ENCODE peak calls at places on chromosomes 11 and 22, in six cellular contexts. J is gastrocnemius medialis, P is NB4, O is uterus, D is lower leg skin, R is body of pancreas. Z is an unnamed sample.

GRCh38 chr11:63931876-63932275 is 6.9 kb upstream of the NAA40 start:
- DNase-seq in P (no peak), D (no peak), O (no peak), J (no peak), R (no peak), Z (no peak)

GRCh38 chr11:69711824-69712801 is 8.3 kb upstream of the FGF19 start:
- DNase-seq in P (peak; percentile 78), O (no peak), R (no peak), J (no peak), D (no peak), Z (no peak)

GRCh38 chr11:83736689-83737088 is 450.5 kb upstream of the CCDC90B start:
- DNase-seq in J (no peak), O (no peak), P (no peak), R (no peak), D (no peak), Z (no peak)

GRCh38 chr11:104134760-104135159 is 29.2 kb downstream of the PDGFD start:
- DNase-seq in D (no peak), R (no peak), J (no peak), O (no peak), P (no peak), Z (no peak)

GRCh38 chr11:75827562-75827961 is 12.6 kb downstream of the UVRAG start:
- DNase-seq in J (no peak), P (no peak), O (no peak), R (no peak), D (no peak), Z (no peak)

GRCh38 chr22:45472426-45472825 is 30.3 kb upstream of the FBLN1 start:
- DNase-seq in O (no peak), J (no peak), D (no peak), R (no peak), P (no peak), Z (no peak)

GRCh38 chr11:6411594-6412031 is 7.3 kb downstream of the APBB1 start:
- DNase-seq in R (no peak), J (no peak), P (no peak), D (peak; percentile 73), O (no peak), Z (no peak)

GRCh38 chr11:65649656-65650546 is 12.0 kb downstream of the SIPA1 start:
- DNase-seq in J (no peak), R (no peak), P (no peak), O (no peak), D (no peak), Z (no peak)

GRCh38 chr11:27471588-27472397 is 797 bp downstream of the LGR4 start:
- DNase-seq in R (peak; percentile 64), O (peak; percentile 31), J (peak; percentile 34), P (peak; percentile 79), D (peak; percentile 89), Z (peak; percentile 54)

GRCh38 chr11:15826008-15826650 is 530.2 kb downstream of the SOX6 start:
- DNase-seq in O (no peak), J (no peak), D (no peak), P (no peak), R (no peak), Z (no peak)

GRCh38 chr11:46367244-46367915 is 14.1 kb upstream of the MDK start:
- DNase-seq in P (peak; percentile 74), O (peak; percentile 72), J (peak; percentile 66), R (peak; percentile 71), D (no peak), Z (peak; percentile 72)

GRCh38 chr11:109940816-109941215 is 152.4 kb upstream of the ZC3H12C start:
- DNase-seq in D (no peak), P (no peak), J (no peak), R (no peak), O (no peak), Z (no peak)

GRCh38 chr11:33590471-33590870 is 110.2 kb downstream of the C11orf91 start:
- DNase-seq in J (no peak), R (no peak), D (no peak), O (no peak), P (no peak), Z (no peak)

GRCh38 chr11:2196970-2197770 is 25.6 kb upstream of the TH start:
- DNase-seq in J (peak; percentile 24), P (peak; percentile 81), O (peak; percentile 83), D (peak; percentile 94), R (peak; percentile 81), Z (peak; percentile 83)

GRCh38 chr11:130999992-131000770 is 83.9 kb upstream of the SNX19 start:
- DNase-seq in P (no peak), D (no peak), R (no peak), J (no peak), O (no peak), Z (no peak)

GRCh38 chr11:34065505-34066203 is 14.1 kb downstream of the CAPRIN1 start:
- DNase-seq in J (no peak), P (no peak), O (no peak), D (no peak), R (no peak), Z (no peak)

GRCh38 chr11:33257897-33258630 is 883 bp downstream of the HIPK3 start:
- DNase-seq in O (peak; percentile 95), D (peak; percentile 97), J (peak; percentile 86), R (peak; percentile 87), P (peak; percentile 93), Z (peak; percentile 84)

GRCh38 chr22:43392385-43392989 is 19.3 kb upstream of the MPPED1 start:
- DNase-seq in D (no peak), P (no peak), J (no peak), R (no peak), O (no peak), Z (no peak)

GRCh38 chr11:117930668-117931330 is 1.6 kb upstream of the TMPRSS13 start:
- DNase-seq in J (no peak), R (no peak), P (no peak), D (peak; percentile 76), O (no peak), Z (no peak)

GRCh38 chr11:26994579-26995210 is 783 bp downstream of the FIBIN start:
- DNase-seq in D (peak; percentile 82), O (peak; percentile 34), R (peak; percentile 15), J (peak; percentile 15), P (no peak), Z (no peak)

GRCh38 chr11:131760191-131760951 is 390.0 kb downstream of the NTM start:
- DNase-seq in O (no peak), P (peak; percentile 33), D (no peak), J (no peak), R (no peak), Z (no peak)

GRCh38 chr11:118115048-118115447 is 28.3 kb upstream of the SMIM35 start:
- DNase-seq in R (no peak), O (no peak), P (no peak), J (no peak), D (no peak), Z (no peak)

GRCh38 chr11:93541884-93542752 is 1.1 kb downstream of the SMCO4 start:
- DNase-seq in J (peak; percentile 23), O (peak; percentile 30), D (peak; percentile 91), P (peak; percentile 88), R (peak; percentile 51), Z (peak; percentile 67)

GRCh38 chr11:10246991-10247390 is 47.0 kb downstream of the SBF2 start:
- DNase-seq in J (no peak), O (no peak), D (no peak), R (no peak), P (no peak), Z (no peak)

GRCh38 chr11:1554981-1555712 is 16.9 kb downstream of the DUSP8 start:
- DNase-seq in R (no peak), D (no peak), P (no peak), O (no peak), J (no peak), Z (no peak)

GRCh38 chr22:41915783-41916493 is 1.1 kb upstream of the SHISA8 start:
- DNase-seq in O (no peak), R (no peak), J (no peak), D (no peak), P (no peak), Z (no peak)
- TF ChIP-seq POLR2A in O (no peak), R (no peak), J (no peak), D (no peak), P (no peak), Z (no peak)

DNA sequence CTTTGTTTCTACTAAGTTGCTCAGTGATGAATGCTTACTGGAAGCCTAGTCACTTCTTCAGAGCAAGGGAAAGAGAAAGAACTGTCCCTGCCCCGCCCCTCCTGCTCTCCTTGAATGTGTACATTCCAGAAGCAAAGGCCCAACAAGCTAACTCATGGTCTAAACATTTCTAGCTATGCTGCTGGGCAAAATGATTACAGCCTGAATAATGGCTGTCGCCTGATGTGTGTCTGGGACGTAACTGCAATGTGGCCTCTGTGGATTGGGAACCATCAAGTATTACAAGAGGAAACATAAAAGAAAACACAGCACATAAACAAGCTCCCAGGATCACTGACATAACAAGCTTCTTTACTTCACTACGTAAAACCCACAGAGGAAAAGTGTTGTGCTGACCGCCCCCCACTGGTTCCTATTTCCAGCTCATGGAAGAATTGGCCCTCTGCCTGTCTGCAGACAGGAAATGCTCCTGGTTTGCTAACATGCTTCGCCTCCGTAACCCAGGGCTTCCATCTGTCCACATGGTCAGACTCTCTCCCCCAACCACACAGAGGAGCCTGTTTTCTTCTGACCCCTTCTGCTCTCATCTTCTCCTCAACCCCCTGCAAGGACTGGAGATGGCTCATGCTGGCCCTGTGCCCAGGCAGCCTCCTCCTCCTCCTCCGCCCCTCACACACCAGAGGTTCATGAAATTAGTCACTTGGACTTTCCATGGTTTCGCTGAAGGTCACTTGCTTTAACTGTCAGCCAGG is 187.2 kb downstream of the MAML2 start:
- DNase-seq in R (peak; percentile 35), P (peak; percentile 95), J (peak; percentile 69), O (peak; percentile 71), D (peak; percentile 90), Z (peak; percentile 61)
- TF ChIP-seq CTCF in R (no peak), P (peak; percentile 45), J (no peak), O (peak; percentile 32), D (no peak), Z (no peak)

DNA sequence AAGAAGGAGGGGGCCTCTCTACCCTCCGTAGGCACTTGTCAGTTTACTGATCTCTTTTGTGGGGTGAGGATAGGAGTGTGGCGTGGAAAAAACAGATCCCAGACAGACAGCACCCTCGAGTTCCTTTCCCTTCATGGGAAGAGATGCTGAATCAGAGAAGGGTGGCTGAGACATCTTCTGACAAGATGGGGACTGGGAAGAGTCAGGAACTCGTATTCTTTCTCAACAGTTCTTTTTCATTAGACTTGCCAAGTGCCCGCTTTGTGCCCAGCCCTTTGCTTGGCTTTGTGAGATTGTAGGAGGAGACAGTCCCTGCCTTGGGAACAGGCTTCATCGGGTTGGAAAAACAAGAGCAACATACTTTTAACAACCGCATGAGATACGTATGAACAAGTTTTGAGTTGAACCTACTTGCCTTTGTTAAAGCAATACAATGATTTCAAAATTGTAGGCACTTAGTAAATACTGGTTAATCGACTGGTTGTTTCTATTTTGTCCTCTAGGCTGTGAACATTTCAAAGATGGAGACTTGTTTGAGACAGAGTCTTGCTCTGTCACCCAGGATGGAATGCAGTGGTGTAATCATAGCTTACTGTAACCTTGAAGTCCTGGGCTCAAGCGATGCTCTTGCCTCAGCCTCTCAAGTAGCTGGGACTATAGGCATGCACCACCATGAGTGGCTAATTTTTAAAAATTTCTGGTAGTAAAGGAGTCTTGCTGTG is 1.1 kb downstream of the RRM1 start:
- DNase-seq in P (peak; percentile 46), R (no peak), O (no peak), J (no peak), D (peak; percentile 80), Z (no peak)
- TF ChIP-seq POLR2A in P (no peak), R (no peak), O (no peak), J (no peak), D (no peak), Z (no peak)

DNA sequence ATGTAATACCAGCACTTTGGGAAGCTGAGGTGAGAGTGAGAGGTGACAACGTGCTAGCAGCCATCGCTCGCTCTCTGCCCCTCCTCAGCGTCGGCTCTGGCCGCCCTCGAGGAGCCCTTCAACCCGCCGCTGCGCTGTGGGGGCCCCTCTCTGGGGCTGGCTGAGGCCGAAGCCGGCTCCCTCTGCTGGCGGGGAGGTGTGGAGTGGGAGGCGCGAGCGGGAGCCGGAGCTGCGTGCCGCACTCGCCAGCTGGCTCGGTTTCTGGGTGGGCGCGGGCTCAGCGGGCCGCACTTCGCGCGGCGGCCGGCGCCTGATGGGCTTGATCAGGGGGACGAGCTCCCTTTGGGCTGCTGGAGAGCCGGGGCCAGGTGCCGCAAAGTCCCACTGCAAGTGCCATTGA is 98.9 kb upstream of the UBASH3B start:
- DNase-seq in P (no peak), O (no peak), D (no peak), J (no peak), R (no peak), Z (peak; percentile 8)
- TF ChIP-seq CTCF in P (no peak), O (no peak), D (no peak), J (no peak), R (no peak), Z (no peak)